ENCODE peak calls at places on chromosomes 6 and 20, in five cellular contexts. Z is tibial artery, R is mammary epithelial cell, P is sigmoid colon, M is heart right ventricle. S is an unnamed sample.
A peak's percentile ranks its signal among the peaks of the same experiment; 100 is the strongest.

GRCh38 chr6:3939964-3940363 is 90.8 kb downstream of the FAM50B start:
- DNase-seq in Z (no peak), R (no peak), P (no peak), M (no peak), S (no peak)

GRCh38 chr20:51692806-51693400 is 75.3 kb downstream of the ATP9A start:
- DNase-seq in Z (no peak), R (no peak), P (no peak), M (no peak), S (no peak)

GRCh38 chr20:51373713-51374481 is 168.6 kb downstream of the NFATC2 start:
- DNase-seq in Z (no peak), R (no peak), P (peak; percentile 54), M (peak; percentile 41), S (no peak)

GRCh38 chr6:37794825-37795224 is 24.7 kb upstream of the ZFAND3 start:
- DNase-seq in Z (no peak), R (peak; percentile 27), P (no peak), M (no peak), S (peak; percentile 82)

GRCh38 chr6:123030292-123030691 is 34.3 kb downstream of the CLVS2 start:
- DNase-seq in Z (no peak), R (peak; percentile 14), P (no peak), M (no peak), S (no peak)

GRCh38 chr6:99602519-99603420 is 3.9 kb upstream of the PRDM13 start:
- DNase-seq in Z (no peak), R (no peak), P (no peak), M (no peak), S (no peak)

GRCh38 chr20:62741191-62741676 is 32.6 kb downstream of the NTSR1 start:
- DNase-seq in Z (no peak), R (no peak), P (peak; percentile 48), M (peak; percentile 4), S (peak; percentile 47)

GRCh38 chr6:118377711-118378414 is 170.2 kb upstream of the PLN start:
- DNase-seq in Z (no peak), R (no peak), P (no peak), M (peak; percentile 71), S (no peak)

GRCh38 chr6:148761532-148761951 is 14.7 kb downstream of the UST start:
- DNase-seq in Z (no peak), R (no peak), P (no peak), M (no peak), S (no peak)

GRCh38 chr6:168447741-168448140 is 6.8 kb downstream of the SMOC2 start:
- DNase-seq in Z (no peak), R (no peak), P (no peak), M (no peak), S (no peak)

GRCh38 chr6:34969662-34970265 is 80.7 kb downstream of the ANKS1A start:
- DNase-seq in Z (no peak), R (peak; percentile 54), P (no peak), M (no peak), S (peak; percentile 50)

GRCh38 chr20:19256085-19256484 is 43.6 kb downstream of the SLC24A3 start:
- DNase-seq in Z (no peak), R (peak; percentile 11), P (no peak), M (no peak), S (no peak)

GRCh38 chr6:158269657-158270056 is 42.6 kb upstream of the TULP4 start:
- DNase-seq in Z (no peak), R (no peak), P (no peak), M (no peak), S (no peak)

GRCh38 chr20:59561228-59561605 is 43.1 kb upstream of the PHACTR3 start:
- DNase-seq in Z (no peak), R (peak; percentile 43), P (no peak), M (no peak), S (peak; percentile 27)

GRCh38 chr6:139940741-139941712 is 566.6 kb upstream of the CITED2 start:
- DNase-seq in Z (no peak), R (no peak), P (no peak), M (no peak), S (no peak)

GRCh38 chr6:119348308-119349040 is 1.1 kb downstream of the MAN1A1 start:
- DNase-seq in Z (peak; percentile 25), R (no peak), P (peak; percentile 71), M (peak; percentile 34), S (peak; percentile 94)

GRCh38 chr6:121694389-121695185 is 259.1 kb downstream of the GJA1 start:
- DNase-seq in Z (no peak), R (no peak), P (no peak), M (no peak), S (no peak)

GRCh38 chr20:50678213-50678898 is 13.0 kb downstream of the RIPOR3 start:
- DNase-seq in Z (no peak), R (no peak), P (no peak), M (no peak), S (no peak)

GRCh38 chr6:41462980-41463930 is 82.9 kb upstream of the FOXP4 start:
- DNase-seq in Z (peak; percentile 77), R (peak; percentile 39), P (peak; percentile 83), M (peak; percentile 74), S (no peak)

GRCh38 chr6:159529820-159530405 is 163.1 kb downstream of the SOD2 start:
- DNase-seq in Z (no peak), R (no peak), P (no peak), M (no peak), S (peak; percentile 17)

GRCh38 chr20:49541733-49542513 is 26.0 kb downstream of the PTGIS start:
- DNase-seq in Z (peak; percentile 78), R (peak; percentile 38), P (peak; percentile 78), M (peak; percentile 61), S (peak; percentile 93)

GRCh38 chr6:15962449-15962764 is 166.5 kb upstream of the MYLIP start:
- DNase-seq in Z (no peak), R (peak; percentile 68), P (no peak), M (no peak), S (peak; percentile 65)

GRCh38 chr20:53611449-53611894 is 17.8 kb upstream of the ZNF217 start:
- DNase-seq in Z (no peak), R (peak; percentile 74), P (peak; percentile 76), M (no peak), S (peak; percentile 82)

GRCh38 chr20:45993197-45993951 is 15.3 kb upstream of the MMP9 start:
- DNase-seq in Z (no peak), R (peak; percentile 99), P (peak; percentile 45), M (no peak), S (peak; percentile 88)

GRCh38 chr6:116876635-116877611 is at the start of gene RFX6:
- DNase-seq in Z (no peak), R (no peak), P (no peak), M (no peak), S (peak; percentile 69)

GRCh38 chr6:155660243-155660977 is 204.8 kb upstream of the NOX3 start:
- DNase-seq in Z (no peak), R (no peak), P (no peak), M (no peak), S (no peak)

GRCh38 chr6:152091851-152092341 is 284.4 kb downstream of the ESR1 start:
- DNase-seq in Z (no peak), R (peak; percentile 79), P (no peak), M (no peak), S (peak; percentile 79)
- H3K27ac ChIP-seq in Z (no peak overlapping the region), R (no peak overlapping the region), P (no peak overlapping the region), M (no peak overlapping the region), S (peak overlapping the region; percentile 47)

DNA sequence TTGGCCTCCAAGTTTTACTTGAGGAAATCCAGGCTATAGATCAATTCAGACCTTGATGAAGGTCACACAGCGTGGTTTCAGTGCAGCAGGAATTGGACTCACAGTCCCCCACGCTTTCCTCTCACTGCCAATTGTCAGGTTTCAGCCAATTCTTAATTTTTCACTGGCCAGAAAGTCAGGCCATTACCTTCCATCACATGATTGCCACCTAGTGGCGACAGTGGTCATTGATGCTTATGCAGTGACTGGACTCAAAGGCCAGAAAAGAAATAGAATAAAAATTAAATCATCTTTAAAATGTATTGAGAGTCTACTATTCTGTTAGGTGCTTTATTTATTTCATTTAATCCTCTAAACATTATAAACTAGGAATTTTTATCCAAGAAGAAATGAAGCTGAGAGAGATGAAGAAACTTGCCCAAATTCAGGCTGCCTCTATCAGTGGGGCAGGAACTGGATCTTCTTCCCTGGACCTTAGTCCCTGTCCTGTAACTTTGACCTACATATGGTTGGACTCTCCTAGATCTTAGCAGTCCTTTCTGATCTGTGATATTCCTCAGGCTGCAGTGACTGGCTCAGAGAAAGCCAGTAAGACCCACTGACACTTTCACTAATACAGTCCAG is 133.4 kb downstream of the ELOVL4 start:
- DNase-seq in Z (peak; percentile 85), R (peak; percentile 40), P (peak; percentile 77), M (peak; percentile 33), S (peak; percentile 70)
- TF ChIP-seq CTCF in Z (peak; percentile 74), R (peak; percentile 87), P (peak; percentile 72), M (peak; percentile 80), S (peak; percentile 89)

GRCh38 chr6:97097068-97098047 is 172.8 kb downstream of the KLHL32 start:
- DNase-seq in Z (no peak), R (no peak), P (no peak), M (no peak), S (no peak)
- H3K4me3 ChIP-seq in Z (no peak overlapping the region), R (no peak overlapping the region), P (no peak overlapping the region), M (peak overlapping the region; percentile 16), S (peak overlapping the region; percentile 10)

GRCh38 chr20:57756213-57756612 is 46.4 kb upstream of the PMEPA1 start:
- DNase-seq in Z (peak; percentile 5), R (no peak), P (peak; percentile 26), M (no peak), S (no peak)

GRCh38 chr20:57757767-57758166 is 48.0 kb upstream of the PMEPA1 start:
- DNase-seq in Z (no peak), R (no peak), P (no peak), M (no peak), S (no peak)

GRCh38 chr20:57755609-57756008 is 45.8 kb upstream of the PMEPA1 start:
- DNase-seq in Z (peak; percentile 4), R (no peak), P (peak; percentile 11), M (no peak), S (no peak)

GRCh38 chr20:57754190-57754589 is 44.4 kb upstream of the PMEPA1 start:
- DNase-seq in Z (no peak), R (no peak), P (no peak), M (no peak), S (no peak)

GRCh38 chr20:57756921-57757320 is 47.1 kb upstream of the PMEPA1 start:
- DNase-seq in Z (no peak), R (no peak), P (peak; percentile 11), M (no peak), S (no peak)
- H3K27ac ChIP-seq in Z (no peak overlapping the region), R (no peak overlapping the region), P (no peak overlapping the region), M (no peak overlapping the region), S (no peak overlapping the region)